ENCODE peak calls at places on chromosomes 3 and 15, in five cellular contexts. One of them, this sample, is unnamed.

GRCh38 chr3:141412936-141413354 is 44.6 kb downstream of the ZBTB38 start:
- DNase-seq in left lung: peak; percentile 88
- DNase-seq in lung: peak; percentile 89
- DNase-seq in CD8-positive, alpha-beta memory T cell: no peak
- DNase-seq in neuronal stem cell: no peak
- DNase-seq in this sample: no peak

GRCh38 chr15:91908401-91908800 is 54.9 kb downstream of the SLCO3A1 start:
- DNase-seq in left lung: no peak
- DNase-seq in lung: no peak
- DNase-seq in CD8-positive, alpha-beta memory T cell: no peak
- DNase-seq in neuronal stem cell: no peak
- DNase-seq in this sample: peak; percentile 58

GRCh38 chr15:34119291-34119690 is 17.4 kb downstream of the PGBD4 start:
- DNase-seq in neuronal stem cell: no peak
- DNase-seq in left lung: no peak
- DNase-seq in lung: no peak
- DNase-seq in CD8-positive, alpha-beta memory T cell: no peak
- DNase-seq in this sample: no peak

GRCh38 chr15:58384667-58385066 is 47.1 kb upstream of the LIPC start:
- DNase-seq in CD8-positive, alpha-beta memory T cell: no peak
- DNase-seq in lung: no peak
- DNase-seq in left lung: no peak
- DNase-seq in neuronal stem cell: no peak
- DNase-seq in this sample: no peak

GRCh38 chr15:90650117-90650955 is 66.8 kb upstream of the BLM start:
- DNase-seq in CD8-positive, alpha-beta memory T cell: no peak
- DNase-seq in left lung: no peak
- DNase-seq in neuronal stem cell: no peak
- DNase-seq in lung: no peak
- DNase-seq in this sample: no peak

GRCh38 chr3:143081365-143081764 is 38.2 kb upstream of the CHST2 start:
- DNase-seq in CD8-positive, alpha-beta memory T cell: no peak
- DNase-seq in left lung: no peak
- DNase-seq in neuronal stem cell: no peak
- DNase-seq in lung: no peak
- DNase-seq in this sample: no peak

GRCh38 chr3:17494117-17494809 is 248.2 kb downstream of the TBC1D5 start:
- DNase-seq in neuronal stem cell: no peak
- DNase-seq in left lung: no peak
- DNase-seq in lung: no peak
- DNase-seq in CD8-positive, alpha-beta memory T cell: no peak
- DNase-seq in this sample: no peak

GRCh38 chr15:32994810-32995424 is 199.6 kb downstream of the FMN1 start:
- DNase-seq in CD8-positive, alpha-beta memory T cell: no peak
- DNase-seq in left lung: no peak
- DNase-seq in neuronal stem cell: no peak
- DNase-seq in lung: no peak
- DNase-seq in this sample: no peak

GRCh38 chr3:76991165-76991564 is 48.7 kb upstream of the ROBO2 start:
- DNase-seq in neuronal stem cell: no peak
- DNase-seq in left lung: no peak
- DNase-seq in lung: no peak
- DNase-seq in CD8-positive, alpha-beta memory T cell: no peak
- DNase-seq in this sample: peak; percentile 52

GRCh38 chr3:146594843-146595482 is 10.2 kb downstream of the PLSCR5 start:
- DNase-seq in CD8-positive, alpha-beta memory T cell: no peak
- DNase-seq in left lung: no peak
- DNase-seq in neuronal stem cell: no peak
- DNase-seq in lung: no peak
- DNase-seq in this sample: no peak

GRCh38 chr3:120145498-120146285 is 51.4 kb upstream of the GSK3B start:
- DNase-seq in left lung: no peak
- DNase-seq in lung: no peak
- DNase-seq in neuronal stem cell: no peak
- DNase-seq in CD8-positive, alpha-beta memory T cell: no peak
- DNase-seq in this sample: peak; percentile 88

GRCh38 chr3:126952983-126953660 is 29.8 kb upstream of the PLXNA1 start:
- DNase-seq in CD8-positive, alpha-beta memory T cell: no peak
- DNase-seq in lung: no peak
- DNase-seq in neuronal stem cell: no peak
- DNase-seq in left lung: peak; percentile 35
- DNase-seq in this sample: no peak

GRCh38 chr15:52112203-52112750 is 298 bp downstream of the BCL2L10 start:
- DNase-seq in CD8-positive, alpha-beta memory T cell: peak; percentile 9
- DNase-seq in neuronal stem cell: no peak
- DNase-seq in lung: no peak
- DNase-seq in left lung: no peak
- DNase-seq in this sample: no peak

GRCh38 chr15:44097552-44097951 is 97.5 kb downstream of the FRMD5 start:
- DNase-seq in left lung: no peak
- DNase-seq in CD8-positive, alpha-beta memory T cell: no peak
- DNase-seq in lung: no peak
- DNase-seq in neuronal stem cell: no peak
- DNase-seq in this sample: no peak

GRCh38 chr3:32819581-32820348 is 2.0 kb downstream of the TRIM71 start:
- DNase-seq in CD8-positive, alpha-beta memory T cell: no peak
- DNase-seq in left lung: no peak
- DNase-seq in neuronal stem cell: no peak
- DNase-seq in lung: no peak
- DNase-seq in this sample: no peak

GRCh38 chr3:119681279-119681678 is 4.1 kb upstream of the COX17 start:
- DNase-seq in neuronal stem cell: no peak
- DNase-seq in left lung: no peak
- DNase-seq in lung: no peak
- DNase-seq in CD8-positive, alpha-beta memory T cell: no peak
- DNase-seq in this sample: no peak

GRCh38 chr3:150319900-150320299 is 88.2 kb upstream of the TSC22D2 start:
- DNase-seq in neuronal stem cell: no peak
- DNase-seq in left lung: no peak
- DNase-seq in CD8-positive, alpha-beta memory T cell: no peak
- DNase-seq in lung: no peak
- DNase-seq in this sample: peak; percentile 97

GRCh38 chr3:23937296-23937695 is 7.8 kb upstream of the NR1D2 start:
- DNase-seq in left lung: no peak
- DNase-seq in neuronal stem cell: no peak
- DNase-seq in lung: no peak
- DNase-seq in CD8-positive, alpha-beta memory T cell: no peak
- DNase-seq in this sample: no peak

GRCh38 chr3:77051927-77052542 is 12.1 kb downstream of the ROBO2 start:
- DNase-seq in CD8-positive, alpha-beta memory T cell: no peak
- DNase-seq in neuronal stem cell: no peak
- DNase-seq in left lung: no peak
- DNase-seq in lung: no peak
- DNase-seq in this sample: no peak

GRCh38 chr3:15805756-15806266 is 8.0 kb upstream of the ANKRD28 start:
- DNase-seq in lung: no peak
- DNase-seq in neuronal stem cell: no peak
- DNase-seq in CD8-positive, alpha-beta memory T cell: no peak
- DNase-seq in left lung: no peak
- DNase-seq in this sample: no peak

GRCh38 chr15:49855917-49856637 is 235.2 kb downstream of the DTWD1 start:
- DNase-seq in left lung: no peak
- DNase-seq in CD8-positive, alpha-beta memory T cell: no peak
- DNase-seq in lung: no peak
- DNase-seq in neuronal stem cell: no peak
- DNase-seq in this sample: no peak

GRCh38 chr3:52393959-52394670 is 50.8 kb downstream of the SEMA3G start:
- DNase-seq in neuronal stem cell: no peak
- DNase-seq in left lung: peak; percentile 47
- DNase-seq in CD8-positive, alpha-beta memory T cell: no peak
- DNase-seq in lung: no peak
- DNase-seq in this sample: no peak

GRCh38 chr15:31236184-31237041 is 90.2 kb upstream of the KLF13 start:
- DNase-seq in CD8-positive, alpha-beta memory T cell: no peak
- DNase-seq in neuronal stem cell: no peak
- DNase-seq in left lung: no peak
- DNase-seq in lung: peak; percentile 74
- DNase-seq in this sample: peak; percentile 5

GRCh38 chr15:43517354-43518072 is at the start of gene MAP1A:
- DNase-seq in lung: no peak
- DNase-seq in CD8-positive, alpha-beta memory T cell: no peak
- DNase-seq in left lung: no peak
- DNase-seq in neuronal stem cell: no peak
- DNase-seq in this sample: no peak

GRCh38 chr3:184727357-184728060 is 15.6 kb upstream of the MAGEF1 start:
- DNase-seq in left lung: no peak
- DNase-seq in lung: peak; percentile 65
- DNase-seq in CD8-positive, alpha-beta memory T cell: peak; percentile 9
- DNase-seq in neuronal stem cell: peak; percentile 89
- DNase-seq in this sample: no peak

GRCh38 chr3:116443096-116443793 is 2.0 kb downstream of the LSAMP start:
- DNase-seq in CD8-positive, alpha-beta memory T cell: no peak
- DNase-seq in neuronal stem cell: no peak
- DNase-seq in left lung: no peak
- DNase-seq in lung: no peak
- DNase-seq in this sample: no peak

GRCh38 chr3:157913052-157913451 is 193.2 kb downstream of the SHOX2 start:
- DNase-seq in lung: no peak
- DNase-seq in CD8-positive, alpha-beta memory T cell: no peak
- DNase-seq in neuronal stem cell: no peak
- DNase-seq in left lung: no peak
- DNase-seq in this sample: no peak

GRCh38 chr3:7536510-7536909 is 675.6 kb downstream of the GRM7 start:
- DNase-seq in CD8-positive, alpha-beta memory T cell: no peak
- DNase-seq in lung: no peak
- DNase-seq in neuronal stem cell: no peak
- DNase-seq in left lung: no peak
- DNase-seq in this sample: no peak

GRCh38 chr15:86903642-86904421 is 824.2 kb downstream of the AGBL1 start:
- DNase-seq in neuronal stem cell: no peak
- DNase-seq in lung: no peak
- DNase-seq in left lung: no peak
- DNase-seq in CD8-positive, alpha-beta memory T cell: no peak
- DNase-seq in this sample: no peak

GRCh38 chr15:68431037-68431791 is 749 bp downstream of the ITGA11 start:
- DNase-seq in CD8-positive, alpha-beta memory T cell: no peak
- DNase-seq in lung: no peak
- DNase-seq in left lung: peak; percentile 78
- DNase-seq in neuronal stem cell: peak; percentile 31
- DNase-seq in this sample: no peak

GRCh38 chr15:78993931-78994530 is 49.2 kb upstream of the CTSH start:
- DNase-seq in lung: peak; percentile 80
- DNase-seq in neuronal stem cell: no peak
- DNase-seq in left lung: peak; percentile 82
- DNase-seq in CD8-positive, alpha-beta memory T cell: no peak
- DNase-seq in this sample: no peak

GRCh38 chr3:4758957-4759656 is 220.1 kb upstream of the BHLHE40 start:
- DNase-seq in CD8-positive, alpha-beta memory T cell: no peak
- DNase-seq in left lung: no peak
- DNase-seq in lung: no peak
- DNase-seq in neuronal stem cell: no peak
- DNase-seq in this sample: no peak
- H3K27ac ChIP-seq in CD8-positive, alpha-beta memory T cell: peak overlapping the region; percentile 26
- H3K27ac ChIP-seq in left lung: no peak overlapping the region
- H3K27ac ChIP-seq in lung: no peak overlapping the region
- H3K27ac ChIP-seq in neuronal stem cell: no peak overlapping the region
- H3K27ac ChIP-seq in this sample: no peak overlapping the region

DNA sequence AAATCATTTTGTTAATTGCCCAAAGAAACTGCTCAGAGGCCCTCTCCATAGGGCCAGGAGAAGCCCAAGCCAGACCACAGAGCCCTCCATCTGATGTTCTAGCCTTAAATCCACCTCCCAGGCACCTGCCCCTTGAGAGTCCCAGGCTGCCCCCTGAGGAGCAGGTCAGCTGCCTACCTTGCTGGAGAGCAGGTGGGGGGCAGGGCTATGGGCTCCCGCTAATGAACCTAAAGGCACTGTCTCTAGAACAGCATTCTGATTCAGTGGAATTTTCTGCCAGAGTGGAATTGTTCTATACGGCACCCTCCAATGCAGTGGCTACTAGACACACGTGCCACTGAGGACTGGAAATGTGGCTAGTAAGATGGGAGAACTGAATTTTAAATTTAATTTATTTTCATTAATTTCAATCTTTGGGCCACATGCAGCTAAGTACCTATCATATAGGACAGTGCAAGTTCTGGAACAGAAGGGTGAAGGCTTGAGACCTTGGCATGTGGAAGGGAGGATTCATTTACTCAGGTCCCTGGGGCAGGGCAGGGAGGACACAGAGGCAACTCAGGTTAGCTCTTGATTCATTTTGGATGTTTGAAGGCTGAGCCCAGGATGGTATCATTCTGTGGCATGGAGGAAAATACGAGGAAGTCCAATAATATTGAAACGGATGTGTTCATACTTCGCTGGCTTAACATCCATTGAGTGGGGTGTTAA is 11.4 kb downstream of the AMOTL2 start:
- DNase-seq in CD8-positive, alpha-beta memory T cell: no peak
- DNase-seq in lung: no peak
- DNase-seq in neuronal stem cell: no peak
- DNase-seq in left lung: no peak
- DNase-seq in this sample: no peak
- H3K27ac ChIP-seq in CD8-positive, alpha-beta memory T cell: no peak overlapping the region
- H3K27ac ChIP-seq in lung: peak overlapping the region; percentile 90
- H3K27ac ChIP-seq in neuronal stem cell: peak overlapping the region; percentile 57
- H3K27ac ChIP-seq in left lung: peak overlapping the region; percentile 76
- H3K27ac ChIP-seq in this sample: peak overlapping the region; percentile 99

GRCh38 chr3:183046883-183047282 is 52.4 kb downstream of the MCCC1 start:
- DNase-seq in left lung: no peak
- DNase-seq in lung: no peak
- DNase-seq in neuronal stem cell: no peak
- DNase-seq in CD8-positive, alpha-beta memory T cell: no peak
- DNase-seq in this sample: no peak
- H3K27ac ChIP-seq in left lung: no peak overlapping the region
- H3K27ac ChIP-seq in lung: no peak overlapping the region
- H3K27ac ChIP-seq in neuronal stem cell: no peak overlapping the region
- H3K27ac ChIP-seq in CD8-positive, alpha-beta memory T cell: no peak overlapping the region
- H3K27ac ChIP-seq in this sample: no peak overlapping the region

GRCh38 chr3:190012314-190012782 is 108.3 kb downstream of the P3H2 start:
- DNase-seq in lung: no peak
- DNase-seq in left lung: no peak
- DNase-seq in neuronal stem cell: peak; percentile 36
- DNase-seq in CD8-positive, alpha-beta memory T cell: no peak
- DNase-seq in this sample: no peak

GRCh38 chr3:190012784-190013183 is 107.9 kb downstream of the P3H2 start:
- DNase-seq in CD8-positive, alpha-beta memory T cell: no peak
- DNase-seq in lung: no peak
- DNase-seq in left lung: no peak
- DNase-seq in neuronal stem cell: no peak
- DNase-seq in this sample: no peak

GRCh38 chr3:190010486-190010885 is 110.2 kb downstream of the P3H2 start:
- DNase-seq in CD8-positive, alpha-beta memory T cell: no peak
- DNase-seq in lung: no peak
- DNase-seq in neuronal stem cell: no peak
- DNase-seq in left lung: no peak
- DNase-seq in this sample: no peak

GRCh38 chr3:190008432-190008831 is 112.3 kb downstream of the P3H2 start:
- DNase-seq in CD8-positive, alpha-beta memory T cell: no peak
- DNase-seq in lung: no peak
- DNase-seq in left lung: no peak
- DNase-seq in neuronal stem cell: no peak
- DNase-seq in this sample: no peak

DNA sequence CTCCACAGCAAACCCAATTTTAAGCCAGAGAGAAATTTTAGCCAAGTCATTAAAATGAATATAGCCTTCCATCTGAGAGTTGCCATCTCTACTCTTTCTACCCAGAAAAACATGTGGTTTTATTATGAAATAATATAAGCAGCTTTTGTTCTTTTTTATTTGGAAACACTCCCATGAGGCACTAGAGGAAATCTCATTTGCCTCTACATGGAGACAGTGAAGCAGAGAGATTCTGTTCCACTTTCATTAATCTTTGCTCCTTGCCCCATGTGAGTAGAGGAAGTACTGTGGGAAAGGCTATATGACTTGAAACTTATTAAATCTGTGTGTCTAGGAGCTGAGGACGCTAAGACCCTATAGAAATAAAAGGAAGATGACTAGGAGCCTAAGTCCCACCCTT is 111.1 kb downstream of the P3H2 start:
- DNase-seq in CD8-positive, alpha-beta memory T cell: no peak
- DNase-seq in lung: no peak
- DNase-seq in neuronal stem cell: no peak
- DNase-seq in left lung: no peak
- DNase-seq in this sample: no peak
- H3K27ac ChIP-seq in CD8-positive, alpha-beta memory T cell: no peak overlapping the region
- H3K27ac ChIP-seq in lung: no peak overlapping the region
- H3K27ac ChIP-seq in neuronal stem cell: no peak overlapping the region
- H3K27ac ChIP-seq in left lung: no peak overlapping the region
- H3K27ac ChIP-seq in this sample: no peak overlapping the region

This sample was measured in epithelial cell of prostate.